ENCODE peak calls at places on chromosomes 13 and 19, in ten cellular contexts. F, J, Y, V, H, R, S, P, E and A are unnamed samples.

GRCh38 chr19:57708641-57709354 is at the start of gene ZNF154:
- DNase-seq in F (peak; percentile 80), J (no peak), Y (peak; percentile 77), V (no peak), H (no peak), R (no peak), S (peak; percentile 84), P (no peak), E (peak; percentile 38), A (no peak)

GRCh38 chr19:50050406-50051223 is 24.8 kb downstream of the ZNF473 start:
- DNase-seq in F (peak; percentile 84), J (peak; percentile 82), Y (peak; percentile 44), V (peak; percentile 19), H (peak; percentile 96), R (peak; percentile 91), S (peak; percentile 79), P (peak; percentile 31), E (peak; percentile 80), A (peak; percentile 91)

GRCh38 chr19:53597023-53597422 is 34.8 kb upstream of the DPRX start:
- DNase-seq in F (no peak), J (peak; percentile 24), Y (no peak), V (no peak), H (no peak), R (no peak), S (no peak), P (no peak), E (no peak), A (no peak)

GRCh38 chr19:18603255-18603957 is 3.2 kb downstream of the CRLF1 start:
- DNase-seq in F (no peak), J (no peak), Y (peak; percentile 7), V (no peak), H (peak; percentile 48), R (no peak), S (peak; percentile 25), P (no peak), E (no peak), A (no peak)

GRCh38 chr19:3547301-3547731 is 8.3 kb downstream of the TEKTIP1 start:
- DNase-seq in F (no peak), J (no peak), Y (no peak), V (no peak), H (peak; percentile 60), R (no peak), S (peak; percentile 17), P (no peak), E (peak; percentile 35), A (no peak)

GRCh38 chr13:41547253-41548000 is 90.1 kb downstream of the RGCC start:
- DNase-seq in F (no peak), J (peak; percentile 68), Y (peak; percentile 37), V (peak; percentile 71), H (no peak), R (peak; percentile 48), S (peak; percentile 7), P (no peak), E (no peak), A (peak; percentile 78)

GRCh38 chr19:39401549-39402416 is 4.9 kb upstream of the ZFP36 start:
- DNase-seq in F (peak; percentile 85), J (peak; percentile 68), Y (peak; percentile 74), V (no peak), H (peak; percentile 38), R (peak; percentile 64), S (peak; percentile 70), P (peak; percentile 78), E (peak; percentile 87), A (peak; percentile 88)

GRCh38 chr13:66210677-66211076 is 1019.5 kb downstream of the PCDH9 start:
- DNase-seq in F (peak; percentile 87), J (no peak), Y (peak; percentile 96), V (no peak), H (no peak), R (no peak), S (peak; percentile 91), P (no peak), E (no peak), A (no peak)

GRCh38 chr13:51240888-51241475 is 18.8 kb downstream of the FAM124A start:
- DNase-seq in F (no peak), J (no peak), Y (no peak), V (no peak), H (no peak), R (no peak), S (peak; percentile 40), P (no peak), E (no peak), A (no peak)

GRCh38 chr13:113912596-113912995 is 48.7 kb upstream of the GAS6 start:
- DNase-seq in F (no peak), J (no peak), Y (no peak), V (no peak), H (no peak), R (no peak), S (no peak), P (no peak), E (no peak), A (no peak)

GRCh38 chr19:41799444-41800000 is 3.1 kb downstream of the CEACAM3 start:
- DNase-seq in F (no peak), J (no peak), Y (no peak), V (no peak), H (no peak), R (no peak), S (no peak), P (no peak), E (no peak), A (no peak)

GRCh38 chr19:7395360-7395781 is 46.6 kb downstream of the ARHGEF18 start:
- DNase-seq in F (no peak), J (peak; percentile 15), Y (no peak), V (no peak), H (no peak), R (no peak), S (peak; percentile 22), P (no peak), E (no peak), A (no peak)

GRCh38 chr13:95650691-95651090 is 6.2 kb upstream of the DZIP1 start:
- DNase-seq in F (no peak), J (no peak), Y (no peak), V (no peak), H (no peak), R (no peak), S (no peak), P (no peak), E (no peak), A (no peak)

GRCh38 chr19:46571495-46571894 is 29.6 kb upstream of the CALM3 start:
- DNase-seq in F (peak; percentile 14), J (no peak), Y (no peak), V (no peak), H (peak; percentile 43), R (no peak), S (peak; percentile 28), P (no peak), E (no peak), A (no peak)

GRCh38 chr19:17581211-17581874 is 25.9 kb downstream of the COLGALT1 start:
- DNase-seq in F (no peak), J (no peak), Y (no peak), V (no peak), H (no peak), R (no peak), S (no peak), P (no peak), E (no peak), A (no peak)

GRCh38 chr19:40607311-40607871 is 6.2 kb downstream of the LTBP4 start:
- DNase-seq in F (no peak), J (no peak), Y (no peak), V (no peak), H (no peak), R (no peak), S (no peak), P (no peak), E (no peak), A (no peak)

GRCh38 chr19:11198769-11199469 is 1.6 kb upstream of the KANK2 start:
- DNase-seq in F (no peak), J (no peak), Y (no peak), V (no peak), H (no peak), R (peak; percentile 56), S (no peak), P (no peak), E (no peak), A (no peak)

GRCh38 chr19:54302252-54302651 is 10.7 kb downstream of the LILRA5 start:
- DNase-seq in F (no peak), J (no peak), Y (no peak), V (no peak), H (no peak), R (no peak), S (no peak), P (no peak), E (no peak), A (no peak)

GRCh38 chr13:93915269-93915809 is 564.1 kb downstream of the DCT start:
- DNase-seq in F (peak; percentile 23), J (no peak), Y (peak; percentile 58), V (no peak), H (no peak), R (no peak), S (peak; percentile 24), P (no peak), E (no peak), A (no peak)

GRCh38 chr13:51684076-51684475 is 99.8 kb downstream of the WDFY2 start:
- DNase-seq in F (no peak), J (no peak), Y (peak; percentile 60), V (no peak), H (no peak), R (no peak), S (peak; percentile 38), P (no peak), E (no peak), A (no peak)

GRCh38 chr19:46147791-46148288 is at the start of gene IGFL2:
- DNase-seq in F (no peak), J (no peak), Y (peak; percentile 2), V (no peak), H (no peak), R (no peak), S (peak; percentile 29), P (no peak), E (no peak), A (no peak)

GRCh38 chr13:25088562-25089221 is 7.2 kb upstream of the PABPC3 start:
- DNase-seq in F (no peak), J (no peak), Y (no peak), V (no peak), H (no peak), R (no peak), S (no peak), P (no peak), E (no peak), A (no peak)
- H3K4me3 ChIP-seq in F (no peak overlapping the region), J (no peak overlapping the region), Y (no peak overlapping the region), V (no peak overlapping the region), H (no peak overlapping the region), R (no peak overlapping the region), S (no peak overlapping the region), P (no peak overlapping the region), E (no peak overlapping the region), A (no peak overlapping the region)

GRCh38 chr19:37370880-37371661 is at the start of gene ZNF527:
- DNase-seq in F (peak; percentile 98), J (peak; percentile 96), Y (peak; percentile 98), V (peak; percentile 91), H (peak; percentile 98), R (peak; percentile 96), S (peak; percentile 98), P (peak; percentile 90), E (peak; percentile 96), A (peak; percentile 98)
- TF ChIP-seq CTCF in F (no peak), J (no peak), Y (peak; percentile 12), V (peak; percentile 9), H (no peak), R (peak; percentile 10), S (no peak), P (peak; percentile 9), E (no peak), A (no peak)

GRCh38 chr19:13833330-13834265 is 38.4 kb downstream of the ZSWIM4 start:
- DNase-seq in F (peak; percentile 81), J (peak; percentile 93), Y (peak; percentile 89), V (peak; percentile 93), H (peak; percentile 94), R (peak; percentile 95), S (peak; percentile 90), P (peak; percentile 83), E (peak; percentile 96), A (peak; percentile 96)
- H3K4me3 ChIP-seq in F (no peak overlapping the region), J (no peak overlapping the region), Y (no peak overlapping the region), V (no peak overlapping the region), H (peak overlapping the region; percentile 49), R (no peak overlapping the region), S (no peak overlapping the region), P (peak overlapping the region; percentile 30), E (peak overlapping the region; percentile 82), A (peak overlapping the region; percentile 51)

GRCh38 chr13:50124536-50125305 is 109.5 kb downstream of the KCNRG start:
- DNase-seq in F (no peak), J (peak; percentile 96), Y (peak; percentile 70), V (peak; percentile 94), H (peak; percentile 97), R (peak; percentile 97), S (peak; percentile 57), P (no peak), E (peak; percentile 96), A (peak; percentile 97)
- TF ChIP-seq CTCF in F (no peak), J (no peak), Y (no peak), V (no peak), H (peak; percentile 1), R (no peak), S (no peak), P (no peak), E (no peak), A (no peak)